ENCODE peak calls at places on chromosomes 5 and 9, in five cellular contexts. E is neural crest cell, W is frontal cortex, H is AG08395, B is fibroblast of the aortic adventitia. S is an unnamed sample.

GRCh38 chr9:6676254-6676928 is 30.9 kb upstream of the GLDC start:
- DNase-seq in B (no peak), H (no peak), W (no peak), E (no peak), S (no peak)

GRCh38 chr5:1335540-1336095 is 9.3 kb downstream of the CLPTM1L start:
- DNase-seq in W (no peak), H (no peak), B (no peak), E (no peak), S (no peak)

GRCh38 chr9:115146581-115147021 is 28.6 kb upstream of the TNC start:
- DNase-seq in B (peak), W (no peak), E (no peak), H (peak), S (no peak)

GRCh38 chr5:138930371-138931097 is 55.4 kb upstream of the LRRTM2 start:
- DNase-seq in H (no peak), W (no peak), B (no peak), E (no peak), S (no peak)

GRCh38 chr5:173069661-173070060 is 13.5 kb downstream of the CREBRF start:
- DNase-seq in B (no peak), W (no peak), E (no peak), H (no peak), S (no peak)

GRCh38 chr9:13279284-13280162 is at the start of gene MPDZ:
- DNase-seq in W (peak), B (peak), E (peak), H (peak), S (peak)

GRCh38 chr9:94918038-94918753 is 191.7 kb downstream of the AOPEP start:
- DNase-seq in B (no peak), W (no peak), E (no peak), H (no peak), S (no peak)

GRCh38 chr5:140741967-140742366 is 41.7 kb downstream of the ZMAT2 start:
- DNase-seq in B (no peak), W (no peak), H (no peak), E (no peak), S (no peak)

GRCh38 chr9:125472926-125473701 is 211.5 kb downstream of the GAPVD1 start:
- DNase-seq in W (no peak), E (no peak), B (peak), H (peak), S (peak)

GRCh38 chr9:134688661-134689319 is 47.2 kb downstream of the COL5A1 start:
- DNase-seq in B (no peak), E (no peak), W (no peak), H (no peak), S (no peak)

GRCh38 chr5:158382473-158382872 is 523.5 kb upstream of the CLINT1 start:
- DNase-seq in B (peak), E (no peak), H (peak), W (peak), S (no peak)

GRCh38 chr5:89213584-89213983 is 330.6 kb upstream of the MEF2C start:
- DNase-seq in H (peak), W (no peak), B (peak), E (no peak), S (peak)

GRCh38 chr9:35367451-35367850 is 122.5 kb upstream of the RUSC2 start:
- DNase-seq in B (peak), E (no peak), H (peak), W (no peak), S (peak)

GRCh38 chr5:150377964-150378694 is 20.6 kb downstream of the TCOF1 start:
- DNase-seq in E (no peak), W (no peak), B (peak), H (peak), S (peak)

GRCh38 chr9:34513567-34514214 is 9.1 kb downstream of the ENHO start:
- DNase-seq in B (peak), H (peak), W (peak), E (no peak), S (peak)

GRCh38 chr5:87169300-87169991 is 98.2 kb upstream of the RASA1 start:
- DNase-seq in W (no peak), E (no peak), B (peak), H (no peak), S (no peak)

GRCh38 chr9:98078895-98079294 is 22.4 kb downstream of the NANS start:
- DNase-seq in W (no peak), E (no peak), H (no peak), B (no peak), S (no peak)